ENCODE peak calls at places on chromosomes 16 and 17, in six cellular contexts. L, I, R, Q, K and S are unnamed samples.

GRCh38 chr17:30788918-30789317 is 35.6 kb downstream of the CRLF3 start:
- DNase-seq in L (no peak), Q (no peak), R (no peak), K (no peak), I (no peak), S (no peak)

GRCh38 chr17:10126554-10127493 is 71.6 kb downstream of the GAS7 start:
- DNase-seq in I (no peak), L (peak), K (no peak), R (peak), Q (no peak), S (no peak)

GRCh38 chr17:182164-182751 is 808 bp upstream of the DOC2B start:
- DNase-seq in L (no peak), K (no peak), Q (no peak), I (no peak), R (no peak), S (no peak)

GRCh38 chr16:67311607-67312449 is 14.7 kb downstream of the KCTD19 start:
- DNase-seq in R (peak), Q (no peak), K (no peak), I (peak), L (no peak), S (peak)

GRCh38 chr16:85424260-85425060 is 188.7 kb upstream of the GSE1 start:
- DNase-seq in L (peak), I (no peak), K (peak), R (no peak), Q (no peak), S (no peak)

GRCh38 chr17:73493212-73493814 is 150.9 kb downstream of the SDK2 start:
- DNase-seq in K (no peak), Q (no peak), R (no peak), L (no peak), I (no peak), S (no peak)

GRCh38 chr17:80611831-80612230 is 67.2 kb downstream of the RPTOR start:
- DNase-seq in L (no peak), R (no peak), Q (no peak), K (no peak), I (no peak), S (no peak)

GRCh38 chr16:87543436-87544191 is 50.8 kb upstream of the ZCCHC14 start:
- DNase-seq in R (no peak), K (no peak), L (no peak), Q (no peak), I (no peak), S (no peak)

GRCh38 chr17:9811086-9811485 is 10.8 kb downstream of the GSG1L2 start:
- DNase-seq in Q (no peak), K (no peak), I (no peak), R (no peak), L (no peak), S (no peak)

GRCh38 chr16:719815-720506 is 985 bp upstream of the ANTKMT start:
- DNase-seq in I (no peak), R (no peak), Q (no peak), K (no peak), L (no peak), S (peak)

GRCh38 chr16:81293909-81294802 is 20.6 kb upstream of the GAN start:
- DNase-seq in L (no peak), R (no peak), Q (no peak), K (no peak), I (no peak), S (no peak)

GRCh38 chr17:8466466-8466865 is 30.8 kb downstream of the NDEL1 start:
- DNase-seq in I (peak), K (no peak), L (no peak), Q (no peak), R (no peak), S (no peak)

GRCh38 chr17:29622337-29623282 is at the start of gene CORO6:
- DNase-seq in L (peak), R (peak), I (no peak), K (peak), Q (peak), S (no peak)

GRCh38 chr17:78912082-78912481 is 9.1 kb upstream of the CEP295NL start:
- DNase-seq in I (no peak), Q (no peak), L (no peak), R (no peak), K (no peak), S (no peak)

GRCh38 chr16:912684-913613 is 57.8 kb downstream of the LMF1 start:
- DNase-seq in L (no peak), R (no peak), I (no peak), Q (peak), K (peak), S (peak)

GRCh38 chr16:58120216-58120615 is 9.0 kb downstream of the CFAP20 start:
- DNase-seq in L (no peak), Q (no peak), R (no peak), K (no peak), I (no peak), S (no peak)

GRCh38 chr16:14302031-14302398 is 230.9 kb downstream of the MRTFB start:
- DNase-seq in R (peak), L (peak), K (peak), Q (no peak), I (no peak), S (peak)

GRCh38 chr17:42387663-42388380 is 420 bp downstream of the STAT3 start:
- DNase-seq in I (no peak), Q (peak), K (no peak), L (peak), R (no peak), S (no peak)

GRCh38 chr17:1649116-1649843 is 386 bp downstream of the RILP start:
- DNase-seq in R (peak), K (no peak), Q (peak), L (peak), I (peak), S (peak)

GRCh38 chr16:62194828-62195227 is 158.6 kb upstream of the CDH8 start:
- DNase-seq in L (no peak), R (no peak), Q (no peak), I (no peak), K (no peak), S (no peak)

GRCh38 chr16:3143598-3144330 is 8.9 kb downstream of the ZNF213 start:
- DNase-seq in K (no peak), L (no peak), R (no peak), Q (no peak), I (no peak), S (no peak)

GRCh38 chr16:82735176-82735575 is 108.4 kb downstream of the CDH13 start:
- DNase-seq in I (no peak), Q (no peak), K (no peak), L (no peak), R (no peak), S (no peak)

GRCh38 chr16:89039756-89040155 is 53.9 kb upstream of the ACSF3 start:
- DNase-seq in K (no peak), Q (no peak), L (no peak), I (no peak), R (no peak), S (no peak)

GRCh38 chr16:67284699-67285646 is 5.6 kb downstream of the PLEKHG4 start:
- DNase-seq in L (no peak), K (peak), Q (peak), I (no peak), R (peak), S (no peak)

GRCh38 chr17:75815399-75815798 is 28.8 kb downstream of the UNC13D start:
- DNase-seq in L (no peak), R (no peak), I (no peak), K (no peak), Q (no peak), S (no peak)

GRCh38 chr17:13584701-13585080 is 17.0 kb downstream of the HS3ST3A1 start:
- DNase-seq in I (no peak), R (no peak), Q (no peak), K (no peak), L (no peak), S (no peak)

GRCh38 chr17:40323731-40324650 is 15.0 kb downstream of the RARA start:
- DNase-seq in I (no peak), K (no peak), R (no peak), Q (no peak), L (peak), S (no peak)

GRCh38 chr16:4265676-4266075 is 7.1 kb downstream of the TFAP4 start:
- DNase-seq in R (no peak), I (no peak), Q (no peak), K (no peak), L (no peak), S (no peak)

GRCh38 chr17:15957206-15957605 is 12.3 kb downstream of the ADORA2B start:
- DNase-seq in Q (no peak), R (no peak), L (peak), I (no peak), K (no peak), S (no peak)

GRCh38 chr17:18356624-18357023 is 6.7 kb downstream of the SHMT1 start:
- DNase-seq in K (no peak), R (no peak), L (peak), Q (no peak), I (peak), S (no peak)